ENCODE peak calls at places on chromosome 22, in six cellular contexts. L is H1, O is cardiac fibroblast, E is pancreas, K is lower leg skin, S is A549. P is an unnamed sample.

GRCh38 chr22:21080435-21081137 is 34.8 kb downstream of the LRRC74B start:
- DNase-seq in E (no peak), K (no peak), O (no peak), L (no peak), S (no peak), P (no peak)

GRCh38 chr22:45198463-45198795 is 34.7 kb downstream of the NUP50 start:
- DNase-seq in S (no peak), E (no peak), O (no peak), L (no peak), K (no peak), P (no peak)

GRCh38 chr22:17578129-17578754 is 14.9 kb downstream of the SLC25A18 start:
- DNase-seq in L (no peak), K (peak; percentile 80), S (no peak), E (peak; percentile 75), O (peak; percentile 68), P (no peak)

GRCh38 chr22:23132376-23133091 is 9.3 kb downstream of the RSPH14 start:
- DNase-seq in O (no peak), K (no peak), S (no peak), E (no peak), L (no peak), P (no peak)

GRCh38 chr22:33440756-33441155 is 382.6 kb upstream of the SYN3 start:
- DNase-seq in O (no peak), S (no peak), L (no peak), E (no peak), K (no peak), P (no peak)

GRCh38 chr22:46367707-46368191 is 32.2 kb downstream of the TRMU start:
- DNase-seq in L (peak; percentile 61), O (peak; percentile 62), E (peak; percentile 85), K (no peak), S (peak; percentile 64), P (peak; percentile 74)

GRCh38 chr22:24554316-24555159 is at the start of gene GUCD1:
- DNase-seq in S (no peak), O (peak; percentile 53), E (peak; percentile 49), L (no peak), K (peak; percentile 34), P (no peak)

GRCh38 chr22:33105501-33105911 is 47.3 kb upstream of the SYN3 start:
- DNase-seq in S (no peak), L (no peak), E (no peak), K (peak; percentile 18), O (no peak), P (no peak)

GRCh38 chr22:19554834-19555404 is 30.7 kb upstream of the CLDN5 start:
- DNase-seq in K (no peak), L (peak; percentile 41), E (no peak), O (peak; percentile 33), S (peak; percentile 59), P (no peak)

GRCh38 chr22:21926728-21927127 is 25.9 kb downstream of the PPM1F start:
- DNase-seq in E (no peak), K (no peak), L (no peak), O (no peak), S (no peak), P (no peak)

GRCh38 chr22:19891350-19892248 is 36.9 kb upstream of the GNB1L start:
- DNase-seq in E (no peak), S (no peak), K (no peak), O (peak; percentile 62), L (peak; percentile 78), P (no peak)

GRCh38 chr22:43891360-43892182 is at the start of gene PNPLA5:
- DNase-seq in S (no peak), L (no peak), K (no peak), O (no peak), E (no peak), P (no peak)

DNA sequence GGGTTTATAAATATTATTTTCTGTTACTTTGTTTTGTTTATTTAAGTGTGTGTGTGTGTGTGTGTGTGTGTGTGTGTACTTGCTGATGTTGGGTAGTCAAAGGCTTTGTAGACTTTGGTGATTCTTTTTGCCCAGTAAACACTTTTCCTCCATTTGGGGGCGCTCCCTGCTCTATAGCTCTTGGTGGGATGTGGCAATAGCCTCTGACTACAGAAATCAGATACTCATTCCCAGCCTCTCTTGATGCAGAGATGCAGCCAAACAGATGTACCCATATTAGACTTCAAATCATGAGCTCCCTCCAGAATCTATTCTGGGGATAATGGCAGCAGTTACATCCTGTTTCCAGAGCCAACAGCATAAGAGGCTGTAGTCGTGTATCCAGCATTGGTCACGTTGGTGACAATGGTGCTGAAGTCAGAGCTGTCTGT is 33.4 kb upstream of the APOL5 start:
- DNase-seq in K (no peak), S (peak; percentile 25), L (no peak), O (peak; percentile 77), E (no peak), P (no peak)
- TF ChIP-seq CTCF in K (no peak), S (no peak), L (peak; percentile 22), O (peak; percentile 45), E (no peak), P (no peak)

GRCh38 chr22:50473088-50473487 is 1.7 kb downstream of the SBF1 start:
- DNase-seq in O (no peak), L (no peak), E (no peak), S (peak; percentile 41), K (no peak), P (no peak)

GRCh38 chr22:50475652-50476002 is 792 bp upstream of the SBF1 start:
- DNase-seq in S (no peak), E (no peak), K (no peak), O (no peak), L (no peak), P (no peak)

GRCh38 chr22:50476819-50477344 is 2.0 kb upstream of the SBF1 start:
- DNase-seq in E (no peak), O (no peak), L (no peak), K (no peak), S (no peak), P (no peak)

GRCh38 chr22:50473855-50474671 is 772 bp downstream of the SBF1 start:
- DNase-seq in O (peak; percentile 52), E (peak; percentile 54), S (no peak), K (no peak), L (no peak), P (no peak)

GRCh38 chr22:50474711-50475651 is at the start of gene SBF1:
- DNase-seq in L (no peak), O (peak; percentile 92), K (peak; percentile 88), E (peak; percentile 92), S (peak; percentile 82), P (peak; percentile 82)
- TF ChIP-seq CTCF in L (no peak), O (no peak), K (no peak), E (no peak), S (no peak), P (no peak)

GRCh38 chr22:37753746-37754145 is 54.0 kb upstream of the GCAT start:
- DNase-seq in S (peak; percentile 60), K (no peak), E (peak; percentile 49), O (peak; percentile 65), L (no peak), P (no peak)

GRCh38 chr22:37750596-37751162 is 53.8 kb downstream of the TRIOBP start:
- DNase-seq in K (no peak), L (no peak), E (no peak), S (no peak), O (no peak), P (no peak)

GRCh38 chr22:37751449-37752188 is 54.8 kb downstream of the TRIOBP start:
- DNase-seq in E (no peak), L (no peak), O (peak; percentile 45), K (no peak), S (peak; percentile 41), P (no peak)

GRCh38 chr22:37749831-37750595 is 53.2 kb downstream of the TRIOBP start:
- DNase-seq in E (no peak), L (no peak), S (no peak), O (peak; percentile 59), K (peak; percentile 73), P (no peak)

DNA sequence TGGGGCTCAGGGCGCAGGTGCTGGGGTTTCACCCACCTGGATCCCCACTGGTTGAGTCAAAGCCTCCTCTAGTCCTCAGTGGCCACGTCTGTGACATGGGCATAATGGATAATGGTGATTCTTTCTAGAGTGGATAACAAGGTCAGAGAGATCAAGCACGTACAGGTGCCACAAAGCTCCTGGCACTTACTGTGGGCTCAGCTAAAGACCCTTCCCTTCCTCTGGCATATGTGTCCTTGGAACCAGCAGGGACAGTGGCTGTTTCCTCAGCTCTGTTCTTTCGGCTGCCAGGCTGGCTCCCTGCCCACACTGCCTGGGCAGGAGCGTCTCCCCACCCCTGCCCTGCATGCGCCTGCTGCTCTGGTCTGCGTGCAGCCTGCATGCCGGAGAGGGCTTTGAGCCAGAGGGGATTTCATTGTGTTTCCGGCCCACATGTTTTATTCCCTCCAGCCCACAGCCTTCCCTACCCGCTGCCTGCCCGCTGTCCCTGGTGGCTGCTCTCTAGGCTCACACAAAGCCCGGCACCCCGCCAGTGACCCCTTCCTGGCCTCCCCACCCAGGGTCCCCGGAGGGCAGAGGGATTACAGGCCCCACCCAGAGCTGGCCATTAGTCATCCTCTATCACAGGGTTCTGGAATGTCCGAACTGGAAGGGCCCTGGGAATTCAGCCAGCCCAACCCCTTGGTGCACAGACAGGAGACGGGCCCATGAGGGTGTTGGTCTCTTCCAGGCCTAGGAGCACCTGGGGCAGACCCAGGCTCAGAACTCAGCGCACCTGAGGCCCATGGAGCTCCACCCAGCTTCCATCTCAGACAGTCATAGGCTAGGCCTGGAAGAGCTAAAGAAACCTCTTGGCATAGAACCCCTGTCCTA is 55.3 kb upstream of the GCAT start:
- DNase-seq in O (peak; percentile 99), S (peak; percentile 94), L (no peak), K (peak; percentile 81), E (peak; percentile 93), P (peak; percentile 77)
- TF ChIP-seq CTCF in O (peak; percentile 41), S (no peak), L (no peak), K (no peak), E (no peak), P (no peak)

GRCh38 chr22:27173530-27173929 is 516.1 kb downstream of the MIAT start:
- DNase-seq in S (no peak), O (no peak), L (no peak), K (no peak), E (no peak), P (no peak)
- TF ChIP-seq CTCF in S (no peak), O (no peak), L (no peak), K (no peak), E (no peak), P (no peak)

DNA sequence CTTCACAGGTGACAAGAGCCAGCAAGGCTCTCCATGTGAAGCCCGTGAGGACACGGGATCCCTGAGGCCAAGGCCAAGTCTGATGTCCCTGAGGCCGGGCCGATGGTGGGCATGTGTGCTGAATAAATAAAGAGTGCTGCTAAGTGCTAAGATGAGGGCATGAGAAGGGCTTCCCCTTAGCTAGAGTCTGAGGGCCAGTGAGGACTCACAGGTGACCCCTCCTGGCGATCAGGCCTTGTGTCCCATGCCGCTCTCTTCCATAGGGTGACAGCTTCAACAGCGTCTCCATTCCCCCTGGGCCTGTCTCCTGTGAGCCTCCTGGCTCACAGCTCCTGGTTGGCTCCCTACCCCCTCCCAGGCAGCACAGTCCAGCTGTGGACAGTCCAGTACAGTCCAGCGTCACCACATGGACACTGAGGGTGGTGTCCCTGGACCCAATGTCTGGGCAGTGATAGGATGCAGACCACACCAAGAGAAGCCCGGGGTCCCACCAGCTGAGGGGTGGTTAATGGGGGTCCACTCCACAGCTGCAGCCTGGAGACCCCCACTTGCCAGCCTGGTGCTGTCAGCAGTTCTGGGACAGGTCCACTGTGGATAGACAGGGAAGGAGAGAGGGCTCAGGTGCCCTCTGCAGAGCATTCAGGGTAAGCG is 1033.2 kb downstream of the TBC1D22A start:
- DNase-seq in E (no peak), S (no peak), K (no peak), O (no peak), L (no peak), P (no peak)
- TF ChIP-seq CTCF in E (no peak), S (no peak), K (no peak), O (no peak), L (peak; percentile 56), P (no peak)

P was measured in omental fat pad.